ENCODE peak calls at places on chromosomes 6 and 20, in ten cellular contexts. P, B, Z, S, E, K, Y, A, J and O are unnamed samples.

GRCh38 chr6:133553652-133554051 is 312.5 kb downstream of the EYA4 start:
- DNase-seq in P (no peak), B (peak), Z (peak), S (peak), E (peak), K (no peak), Y (no peak), A (peak), J (no peak), O (peak)

GRCh38 chr6:11833626-11834592 is 55.3 kb upstream of the ADTRP start:
- DNase-seq in P (no peak), B (no peak), Z (no peak), S (no peak), E (no peak), K (no peak), Y (no peak), A (peak), J (no peak), O (no peak)

GRCh38 chr20:40689943-40690835 is 1.2 kb upstream of the MAFB start:
- DNase-seq in P (peak), B (peak), Z (peak), S (peak), E (peak), K (peak), Y (peak), A (peak), J (peak), O (peak)

GRCh38 chr6:41288025-41288777 is 1.7 kb upstream of the TREM1 start:
- DNase-seq in P (no peak), B (peak), Z (no peak), S (no peak), E (peak), K (no peak), Y (no peak), A (peak), J (no peak), O (no peak)

GRCh38 chr6:15310680-15311079 is 64.8 kb downstream of the JARID2 start:
- DNase-seq in P (no peak), B (no peak), Z (no peak), S (no peak), E (no peak), K (no peak), Y (no peak), A (no peak), J (no peak), O (no peak)

GRCh38 chr6:44808148-44808547 is 420.6 kb downstream of the CDC5L start:
- DNase-seq in P (no peak), B (no peak), Z (no peak), S (no peak), E (no peak), K (no peak), Y (no peak), A (no peak), J (no peak), O (no peak)

GRCh38 chr6:14612016-14612415 is 494.4 kb downstream of the CD83 start:
- DNase-seq in P (no peak), B (no peak), Z (no peak), S (peak), E (no peak), K (no peak), Y (no peak), A (no peak), J (no peak), O (no peak)

GRCh38 chr6:158485411-158485810 is 74.5 kb upstream of the TMEM181 start:
- DNase-seq in P (no peak), B (no peak), Z (no peak), S (no peak), E (no peak), K (no peak), Y (no peak), A (no peak), J (no peak), O (no peak)

GRCh38 chr6:26307830-26308229 is 57.2 kb upstream of the BTN3A2 start:
- DNase-seq in P (no peak), B (peak), Z (no peak), S (no peak), E (no peak), K (no peak), Y (no peak), A (no peak), J (no peak), O (no peak)

GRCh38 chr6:132289761-132290160 is 111.5 kb downstream of the MOXD1 start:
- DNase-seq in P (no peak), B (no peak), Z (no peak), S (no peak), E (no peak), K (no peak), Y (no peak), A (no peak), J (no peak), O (no peak)

GRCh38 chr20:426564-426963 is 18.5 kb downstream of the RBCK1 start:
- DNase-seq in P (no peak), B (no peak), Z (no peak), S (no peak), E (no peak), K (no peak), Y (no peak), A (no peak), J (no peak), O (no peak)

GRCh38 chr6:30818426-30818841 is 65.9 kb upstream of the DDR1 start:
- DNase-seq in P (no peak), B (no peak), Z (peak), S (peak), E (no peak), K (no peak), Y (no peak), A (no peak), J (no peak), O (no peak)

GRCh38 chr6:73076211-73076610 is 149.1 kb downstream of the KHDC1L start:
- DNase-seq in P (no peak), B (no peak), Z (no peak), S (no peak), E (no peak), K (no peak), Y (no peak), A (no peak), J (no peak), O (no peak)

GRCh38 chr6:133055527-133055966 is 185.6 kb upstream of the EYA4 start:
- DNase-seq in P (no peak), B (no peak), Z (no peak), S (no peak), E (no peak), K (no peak), Y (no peak), A (no peak), J (no peak), O (no peak)

GRCh38 chr20:45209924-45210323 is 3.1 kb downstream of the SEMG1 start:
- DNase-seq in P (no peak), B (no peak), Z (no peak), S (no peak), E (no peak), K (no peak), Y (no peak), A (no peak), J (no peak), O (no peak)

GRCh38 chr6:134373282-134373922 is 55.5 kb upstream of the SGK1 start:
- DNase-seq in P (no peak), B (peak), Z (peak), S (peak), E (peak), K (no peak), Y (no peak), A (peak), J (no peak), O (peak)

GRCh38 chr6:134035823-134036296 is 16.6 kb downstream of the SLC2A12 start:
- DNase-seq in P (no peak), B (peak), Z (peak), S (peak), E (peak), K (peak), Y (no peak), A (peak), J (peak), O (peak)

GRCh38 chr20:50221501-50222323 is 31.1 kb downstream of the CEBPB start:
- DNase-seq in P (no peak), B (peak), Z (no peak), S (peak), E (no peak), K (no peak), Y (no peak), A (no peak), J (no peak), O (no peak)

GRCh38 chr6:153553627-153554026 is 422.5 kb upstream of the RGS17 start:
- DNase-seq in P (no peak), B (peak), Z (no peak), S (no peak), E (no peak), K (no peak), Y (no peak), A (peak), J (no peak), O (no peak)

DNA sequence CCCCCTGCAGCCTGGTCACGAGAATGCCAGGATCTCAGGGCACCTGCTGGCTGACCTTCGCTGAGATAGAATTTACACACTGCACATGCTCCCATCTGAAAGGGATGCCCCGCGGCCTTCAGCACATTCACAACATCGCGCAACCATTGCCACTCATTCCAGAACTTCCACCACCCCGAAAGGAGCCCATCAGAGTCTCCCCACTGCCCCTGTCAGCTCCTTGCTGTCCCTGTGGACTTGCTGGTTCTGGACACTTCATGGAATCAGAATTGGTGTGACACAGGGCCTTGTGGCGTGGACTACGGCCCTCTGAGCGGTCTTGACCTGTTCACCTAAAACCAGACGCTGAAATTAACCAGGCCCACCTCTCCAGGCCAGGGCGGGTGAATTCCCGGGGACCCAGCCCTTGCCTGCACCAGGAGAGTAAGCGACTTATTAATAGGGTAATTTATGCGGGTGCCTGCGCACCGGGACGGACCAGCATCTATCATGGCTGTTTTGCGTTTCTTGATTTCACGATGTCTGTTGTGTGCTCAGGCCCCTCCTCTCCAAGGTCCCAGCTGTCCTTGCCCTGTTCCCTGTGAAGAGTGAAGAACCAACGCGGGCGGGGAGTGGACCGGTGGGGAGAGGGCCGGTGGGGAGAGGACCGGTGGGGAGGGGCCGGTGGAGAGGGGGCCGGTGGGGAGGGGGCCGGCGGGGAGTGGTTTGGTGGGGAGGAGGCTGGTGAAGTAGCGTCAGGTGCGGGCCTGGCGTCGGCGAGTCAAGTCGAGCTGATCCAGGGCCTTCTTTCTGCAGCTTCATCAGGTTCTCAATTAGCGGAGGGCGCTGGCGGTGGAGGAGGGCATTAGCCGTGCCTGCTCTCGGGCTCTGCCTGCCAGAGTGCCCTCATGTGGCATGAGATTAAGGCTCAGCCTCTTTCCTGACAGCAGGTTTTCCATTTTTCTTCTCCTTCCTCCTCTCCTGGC is 20.9 kb upstream of the BHLHE23 start:
- DNase-seq in P (no peak), B (peak), Z (no peak), S (peak), E (peak), K (no peak), Y (no peak), A (peak), J (no peak), O (peak)
- TF ChIP-seq CTCF in P (no peak), B (no peak), Z (no peak), S (no peak), E (peak), K (no peak), Y (no peak), A (no peak), J (peak), O (no peak)

GRCh38 chr20:37256286-37256685 is 5.3 kb downstream of the GHRH start:
- DNase-seq in P (no peak), B (no peak), Z (no peak), S (no peak), E (no peak), K (no peak), Y (no peak), A (no peak), J (no peak), O (no peak)

GRCh38 chr20:37259031-37259430 is 2.6 kb downstream of the GHRH start:
- DNase-seq in P (no peak), B (no peak), Z (no peak), S (no peak), E (no peak), K (no peak), Y (no peak), A (no peak), J (no peak), O (no peak)

GRCh38 chr20:37257530-37257929 is 4.1 kb downstream of the GHRH start:
- DNase-seq in P (no peak), B (no peak), Z (no peak), S (no peak), E (no peak), K (no peak), Y (no peak), A (no peak), J (no peak), O (no peak)

GRCh38 chr20:37259865-37260264 is 1.7 kb downstream of the GHRH start:
- DNase-seq in P (no peak), B (no peak), Z (no peak), S (no peak), E (no peak), K (no peak), Y (no peak), A (no peak), J (no peak), O (no peak)

GRCh38 chr20:37257993-37258392 is 3.6 kb downstream of the GHRH start:
- DNase-seq in P (no peak), B (no peak), Z (no peak), S (no peak), E (no peak), K (no peak), Y (no peak), A (no peak), J (no peak), O (no peak)
- TF ChIP-seq CTCF in P (no peak), B (no peak), Z (no peak), S (no peak), E (no peak), K (no peak), Y (no peak), A (no peak), J (no peak), O (no peak)

GRCh38 chr6:47495207-47495606 is 17.6 kb downstream of the CD2AP start:
- DNase-seq in P (no peak), B (no peak), Z (no peak), S (no peak), E (no peak), K (no peak), Y (no peak), A (no peak), J (no peak), O (no peak)
- TF ChIP-seq CTCF in P (no peak), B (no peak), Z (no peak), S (no peak), E (no peak), K (no peak), Y (no peak), A (no peak), J (no peak), O (no peak)

GRCh38 chr20:43689165-43689564 is 22.3 kb downstream of the MYBL2 start:
- DNase-seq in P (no peak), B (no peak), Z (no peak), S (no peak), E (no peak), K (no peak), Y (no peak), A (no peak), J (no peak), O (no peak)
- TF ChIP-seq CTCF in P (no peak), B (no peak), Z (no peak), S (no peak), E (no peak), K (no peak), Y (no peak), A (no peak), J (no peak), O (no peak)

DNA sequence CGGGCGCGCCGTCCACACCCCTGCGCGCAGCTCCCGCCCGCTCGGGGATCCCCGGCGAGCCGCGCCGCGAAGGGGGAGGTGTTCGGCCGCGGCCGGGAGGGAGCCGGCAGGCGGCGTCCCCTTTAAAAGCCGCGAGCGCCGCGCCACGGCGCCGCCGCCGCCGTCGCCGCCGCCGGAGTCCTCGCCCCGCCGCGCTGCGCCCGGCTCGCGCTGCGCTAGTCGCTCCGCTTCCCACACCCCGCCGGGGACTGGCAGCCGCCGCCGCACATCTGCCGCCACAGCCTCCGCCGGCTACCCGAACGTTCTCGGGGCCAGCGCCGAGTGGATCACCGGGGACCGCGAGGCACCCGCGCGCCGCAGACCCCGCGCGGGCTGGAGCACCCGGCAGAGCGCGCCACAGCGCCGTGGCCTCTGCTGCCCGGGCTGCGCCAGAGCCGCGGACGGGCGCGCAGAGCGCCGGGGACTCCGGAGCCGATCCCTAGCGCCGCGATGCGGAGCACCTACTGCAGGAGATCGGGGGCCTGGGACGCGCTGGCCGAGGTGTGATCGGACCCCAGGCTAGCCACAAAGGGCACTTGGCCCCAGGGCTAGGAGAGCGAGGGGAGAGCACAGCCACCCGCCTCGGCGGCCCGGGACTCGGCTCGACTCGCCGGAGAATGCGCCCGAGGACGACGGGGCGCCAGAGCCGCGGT is at the start of gene BMP2:
- DNase-seq in P (peak), B (peak), Z (peak), S (peak), E (no peak), K (peak), Y (no peak), A (peak), J (no peak), O (peak)
- TF ChIP-seq CTCF in P (no peak), B (no peak), Z (no peak), S (peak), E (no peak), K (no peak), Y (no peak), A (no peak), J (peak), O (no peak)

GRCh38 chr6:168938546-168938945 is 315.1 kb downstream of the THBS2 start:
- DNase-seq in P (no peak), B (no peak), Z (no peak), S (no peak), E (no peak), K (no peak), Y (no peak), A (no peak), J (no peak), O (no peak)

GRCh38 chr6:168941036-168941435 is 312.6 kb downstream of the THBS2 start:
- DNase-seq in P (no peak), B (no peak), Z (no peak), S (no peak), E (no peak), K (no peak), Y (no peak), A (no peak), J (no peak), O (no peak)

GRCh38 chr6:168937061-168937460 is 316.6 kb downstream of the THBS2 start:
- DNase-seq in P (no peak), B (no peak), Z (no peak), S (peak), E (peak), K (no peak), Y (no peak), A (no peak), J (no peak), O (no peak)

GRCh38 chr6:168939041-168939440 is 314.6 kb downstream of the THBS2 start:
- DNase-seq in P (no peak), B (no peak), Z (no peak), S (no peak), E (no peak), K (no peak), Y (no peak), A (no peak), J (no peak), O (no peak)

DNA sequence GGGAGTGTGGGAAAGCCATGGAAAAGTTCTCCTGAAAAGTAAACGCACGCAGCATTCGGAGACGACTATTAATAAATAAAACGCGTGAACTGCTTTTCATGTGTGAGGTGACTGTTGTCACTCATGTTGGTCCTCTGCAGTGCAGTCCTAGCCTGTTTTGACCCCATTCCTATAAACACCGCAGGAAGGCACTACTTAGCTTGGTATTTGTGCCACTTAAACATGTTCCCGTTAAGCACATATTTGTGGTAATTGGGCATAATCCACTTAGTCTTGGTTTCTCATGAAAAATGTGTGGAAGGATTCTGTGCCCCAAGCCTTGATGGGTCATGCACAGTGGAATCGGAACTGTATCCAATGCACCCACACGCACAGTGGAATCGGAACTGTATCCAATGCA is 313.9 kb downstream of the THBS2 start:
- DNase-seq in P (no peak), B (no peak), Z (no peak), S (no peak), E (peak), K (no peak), Y (no peak), A (no peak), J (no peak), O (no peak)
- TF ChIP-seq CTCF in P (no peak), B (no peak), Z (no peak), S (no peak), E (no peak), K (no peak), Y (no peak), A (no peak), J (no peak), O (no peak)

DNA sequence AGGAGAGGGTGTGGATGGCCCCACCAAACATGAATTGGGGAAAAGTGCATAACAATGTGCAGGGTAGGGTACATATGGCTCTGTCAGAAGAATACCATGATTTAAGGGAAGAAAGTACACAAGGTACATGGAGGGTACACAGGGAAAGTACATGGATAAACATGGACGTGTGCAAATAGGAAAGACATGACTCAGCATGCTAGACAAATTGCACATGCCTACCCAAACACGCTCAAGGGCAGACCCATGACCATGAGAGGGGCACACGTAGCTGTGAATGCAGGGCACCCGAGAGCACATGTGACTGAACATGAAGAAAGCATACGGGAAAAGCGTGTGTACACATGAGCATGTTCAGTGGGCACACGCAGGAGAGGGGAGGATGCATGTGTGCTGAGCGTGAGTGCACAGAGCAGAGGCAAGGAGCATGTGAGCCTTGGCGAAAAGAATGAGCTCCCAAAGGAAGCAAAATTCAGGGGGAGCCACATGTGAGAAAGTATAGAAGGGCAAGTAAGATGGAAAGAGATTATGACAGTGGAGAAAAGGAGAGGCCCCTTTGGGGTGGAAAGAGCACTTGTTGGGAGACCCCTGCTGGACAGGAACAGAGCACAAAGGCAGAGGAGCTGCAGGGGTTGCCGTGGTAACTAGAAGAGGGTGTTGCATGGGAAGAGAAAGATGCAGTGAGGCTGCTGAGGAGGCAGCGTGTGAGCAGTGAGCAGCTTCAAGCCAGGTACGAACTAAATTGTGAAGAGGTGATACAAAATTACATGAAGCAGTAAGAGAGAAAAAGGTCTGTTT is 17.8 kb downstream of the OR2H2 start:
- DNase-seq in P (no peak), B (peak), Z (no peak), S (peak), E (no peak), K (no peak), Y (no peak), A (peak), J (no peak), O (peak)
- TF ChIP-seq CTCF in P (peak), B (peak), Z (peak), S (no peak), E (peak), K (no peak), Y (no peak), A (peak), J (no peak), O (no peak)

GRCh38 chr6:121356575-121356974 is 22.3 kb upstream of the TBC1D32 start:
- DNase-seq in P (no peak), B (no peak), Z (no peak), S (no peak), E (no peak), K (no peak), Y (no peak), A (no peak), J (no peak), O (no peak)
- TF ChIP-seq CTCF in P (peak), B (no peak), Z (peak), S (no peak), E (no peak), K (no peak), Y (no peak), A (no peak), J (no peak), O (no peak)

GRCh38 chr6:117674991-117675657 is at the start of gene NUS1:
- DNase-seq in P (peak), B (peak), Z (peak), S (peak), E (peak), K (peak), Y (peak), A (peak), J (peak), O (peak)
- TF ChIP-seq CTCF in P (peak), B (peak), Z (peak), S (peak), E (peak), K (peak), Y (peak), A (peak), J (peak), O (peak)